ENCODE peak calls at places on chromosomes 16 and 17, in five cellular contexts. T is prostate gland, Q is GM23248, R is right cardiac atrium, H is endodermal cell. V is an unnamed sample.
A peak's percentile ranks its signal among the peaks of the same experiment; 100 is the strongest.

GRCh38 chr16:77297996-77298637 is 98.9 kb downstream of the SYCE1L start:
- DNase-seq in T (no peak), Q (peak; percentile 49), R (no peak), H (no peak), V (no peak)

GRCh38 chr17:50506298-50506697 is 1.9 kb upstream of the MYCBPAP start:
- DNase-seq in T (no peak), Q (no peak), R (peak; percentile 3), H (peak; percentile 37), V (no peak)

GRCh38 chr17:35254107-35254802 is 11.4 kb downstream of the SLFN5 start:
- DNase-seq in T (peak; percentile 89), Q (peak; percentile 98), R (no peak), H (peak; percentile 18), V (peak; percentile 73)

GRCh38 chr17:76714822-76715461 is 4.2 kb upstream of the MXRA7 start:
- DNase-seq in T (peak; percentile 44), Q (peak; percentile 64), R (peak; percentile 83), H (peak; percentile 93), V (peak; percentile 62)

GRCh38 chr17:72430611-72431432 is 310.0 kb downstream of the SOX9 start:
- DNase-seq in T (no peak), Q (peak; percentile 11), R (no peak), H (peak; percentile 89), V (no peak)

GRCh38 chr16:49596119-49596518 is 222.5 kb downstream of the C16orf78 start:
- DNase-seq in T (no peak), Q (no peak), R (no peak), H (peak; percentile 42), V (no peak)

GRCh38 chr17:3529817-3530741 is 27.5 kb downstream of the TRPV3 start:
- DNase-seq in T (no peak), Q (peak; percentile 44), R (peak; percentile 95), H (peak; percentile 97), V (peak; percentile 51)

GRCh38 chr17:47882247-47882646 is 13.8 kb upstream of the SP2 start:
- DNase-seq in T (peak; percentile 54), Q (peak; percentile 85), R (no peak), H (no peak), V (no peak)

GRCh38 chr17:48024149-48025039 is 13.2 kb downstream of the COPZ2 start:
- DNase-seq in T (peak; percentile 36), Q (peak; percentile 83), R (peak; percentile 82), H (peak; percentile 85), V (peak; percentile 38)

GRCh38 chr16:67720236-67720635 is 1.1 kb upstream of the GFOD2 start:
- DNase-seq in T (no peak), Q (no peak), R (no peak), H (no peak), V (no peak)

GRCh38 chr17:68718924-68719323 is 117.8 kb upstream of the FAM20A start:
- DNase-seq in T (no peak), Q (no peak), R (no peak), H (no peak), V (no peak)

GRCh38 chr16:80346160-80346632 is 194.6 kb upstream of the DYNLRB2 start:
- DNase-seq in T (no peak), Q (peak; percentile 52), R (no peak), H (no peak), V (no peak)

GRCh38 chr16:86772671-86773338 is 194.5 kb downstream of the FOXL1 start:
- DNase-seq in T (no peak), Q (peak; percentile 93), R (peak; percentile 26), H (no peak), V (no peak)

GRCh38 chr17:68871447-68871846 is 83.7 kb downstream of the ABCA8 start:
- DNase-seq in T (no peak), Q (no peak), R (no peak), H (no peak), V (no peak)

GRCh38 chr17:74632597-74632996 is 9.1 kb upstream of the CD300E start:
- DNase-seq in T (no peak), Q (peak; percentile 70), R (no peak), H (no peak), V (no peak)

GRCh38 chr17:35244345-35245195 is 1.7 kb downstream of the SLFN5 start:
- DNase-seq in T (peak; percentile 15), Q (peak; percentile 91), R (peak; percentile 86), H (peak; percentile 83), V (peak; percentile 41)

GRCh38 chr16:90046971-90047713 is 27.9 kb upstream of the DBNDD1 start:
- DNase-seq in T (peak; percentile 57), Q (peak; percentile 71), R (peak; percentile 89), H (peak; percentile 73), V (peak; percentile 78)

GRCh38 chr17:63848834-63849689 is 6.6 kb upstream of the SMARCD2 start:
- DNase-seq in T (peak; percentile 80), Q (peak; percentile 97), R (peak; percentile 97), H (peak; percentile 99), V (peak; percentile 89)

GRCh38 chr17:61468263-61468907 is 16.2 kb downstream of the TBX4 start:
- DNase-seq in T (no peak), Q (no peak), R (no peak), H (no peak), V (no peak)

GRCh38 chr17:41496803-41497484 is 7.2 kb upstream of the KRT36 start:
- DNase-seq in T (peak; percentile 59), Q (peak; percentile 93), R (peak; percentile 84), H (peak; percentile 96), V (peak; percentile 66)

GRCh38 chr16:23080329-23080728 is 68.9 kb downstream of the USP31 start:
- DNase-seq in T (no peak), Q (no peak), R (no peak), H (no peak), V (no peak)

GRCh38 chr16:23434380-23434779 is 18.6 kb downstream of the COG7 start:
- DNase-seq in T (peak; percentile 41), Q (peak; percentile 62), R (no peak), H (peak; percentile 54), V (peak; percentile 50)

GRCh38 chr16:7449306-7449705 is 116.7 kb downstream of the RBFOX1 start:
- DNase-seq in T (no peak), Q (no peak), R (no peak), H (no peak), V (no peak)

GRCh38 chr17:73551756-73552155 is 92.5 kb downstream of the SDK2 start:
- DNase-seq in T (no peak), Q (no peak), R (no peak), H (peak; percentile 87), V (no peak)

GRCh38 chr16:1343428-1344242 is 8.0 kb downstream of the TSR3 start:
- DNase-seq in T (no peak), Q (no peak), R (no peak), H (no peak), V (no peak)

GRCh38 chr17:30312218-30312617 is 20.5 kb upstream of the BLMH start:
- DNase-seq in T (no peak), Q (no peak), R (no peak), H (no peak), V (no peak)

GRCh38 chr17:42458497-42459255 is at the start of gene ATP6V0A1:
- DNase-seq in T (peak; percentile 93), Q (peak; percentile 93), R (peak; percentile 98), H (peak; percentile 99), V (peak; percentile 91)

GRCh38 chr17:50889528-50890118 is 23.5 kb upstream of the TOB1 start:
- DNase-seq in T (no peak), Q (no peak), R (no peak), H (peak; percentile 65), V (no peak)

GRCh38 chr17:40597168-40598020 is 32.1 kb upstream of the CCR7 start:
- DNase-seq in T (no peak), Q (no peak), R (no peak), H (no peak), V (no peak)

GRCh38 chr16:2831203-2831602 is 1.1 kb downstream of the ZG16B start:
- DNase-seq in T (no peak), Q (no peak), R (no peak), H (no peak), V (no peak)

GRCh38 chr16:2828521-2828840 is 1.6 kb upstream of the ZG16B start:
- DNase-seq in T (no peak), Q (no peak), R (no peak), H (no peak), V (no peak)

GRCh38 chr16:2828876-2829430 is 1.1 kb upstream of the ZG16B start:
- DNase-seq in T (no peak), Q (no peak), R (no peak), H (no peak), V (no peak)

GRCh38 chr16:2830355-2830695 is 222 bp downstream of the ZG16B start:
- DNase-seq in T (no peak), Q (no peak), R (no peak), H (no peak), V (no peak)

GRCh38 chr16:2829501-2830354 is at the start of gene ZG16B:
- DNase-seq in T (peak; percentile 88), Q (no peak), R (no peak), H (no peak), V (peak; percentile 54)
- H3K27ac ChIP-seq in T (peak within 1 kb of the TSS; percentile 92), Q (no peak within 1 kb of the TSS), R (no peak within 1 kb of the TSS), H (no peak within 1 kb of the TSS), V (no peak within 1 kb of the TSS)

GRCh38 chr16:88701541-88702363 is 4.5 kb downstream of the RNF166 start:
- DNase-seq in T (no peak), Q (no peak), R (no peak), H (no peak), V (no peak)

GRCh38 chr16:88700636-88701482 is 5.3 kb downstream of the RNF166 start:
- DNase-seq in T (peak; percentile 46), Q (peak; percentile 73), R (peak; percentile 96), H (no peak), V (no peak)

GRCh38 chr16:88700322-88700635 is 5.9 kb downstream of the RNF166 start:
- DNase-seq in T (no peak), Q (no peak), R (no peak), H (no peak), V (no peak)

GRCh38 chr16:88703486-88704309 is 2.5 kb downstream of the RNF166 start:
- DNase-seq in T (no peak), Q (no peak), R (peak; percentile 86), H (no peak), V (no peak)

DNA sequence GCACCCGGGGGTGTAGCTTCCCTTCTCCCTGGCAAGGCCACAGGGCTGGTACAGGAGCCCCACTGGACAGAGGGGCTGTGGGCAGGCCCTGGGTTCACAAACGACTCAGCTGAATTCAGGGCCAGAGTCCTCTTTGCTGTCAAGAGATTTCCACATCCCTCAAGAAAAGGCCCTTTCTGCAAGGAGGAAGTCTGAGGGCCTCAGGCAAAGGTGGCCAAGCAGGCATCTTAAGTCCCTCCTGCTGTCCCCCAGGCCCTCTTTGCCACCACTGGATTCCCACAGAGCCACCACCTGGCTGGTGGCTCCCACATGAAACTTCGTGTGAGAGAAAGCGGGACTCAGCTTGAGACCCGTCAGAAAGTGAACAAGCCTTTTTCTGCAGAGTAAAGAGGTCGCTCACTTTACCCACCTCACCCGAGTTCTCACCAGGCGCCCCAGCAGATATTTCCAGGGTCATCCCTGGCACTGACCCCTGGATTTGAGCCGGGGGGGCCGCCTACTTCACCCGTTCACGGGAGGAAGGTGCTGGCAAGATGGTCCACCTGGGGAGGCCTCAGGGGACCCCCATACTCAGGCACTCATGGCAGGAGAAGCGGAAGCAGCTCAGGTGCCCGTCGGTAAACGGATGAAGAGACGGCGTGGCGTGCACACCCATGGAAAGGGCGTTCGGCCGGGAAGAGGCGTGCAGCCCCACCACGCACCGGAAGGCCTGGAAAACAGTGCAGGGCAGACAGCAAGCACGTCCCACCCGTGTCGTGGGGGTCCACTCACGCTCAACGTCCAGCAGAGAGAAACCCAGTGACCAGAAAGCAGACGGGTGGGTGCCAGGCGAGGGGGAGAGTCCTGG is 3.6 kb downstream of the RNF166 start:
- DNase-seq in T (no peak), Q (no peak), R (no peak), H (no peak), V (no peak)
- H3K4me3 ChIP-seq in T (no peak overlapping the region), Q (no peak overlapping the region), R (no peak overlapping the region), H (no peak overlapping the region), V (no peak overlapping the region)

GRCh38 chr17:82296511-82297279 is 20.7 kb downstream of the CD7 start:
- DNase-seq in T (no peak), Q (no peak), R (peak; percentile 35), H (no peak), V (no peak)
- H3K27ac ChIP-seq in T (peak overlapping the region; percentile 99), Q (peak overlapping the region; percentile 84), R (peak overlapping the region; percentile 68), H (no peak overlapping the region), V (no peak overlapping the region)

GRCh38 chr16:30184430-30185140 is 1.2 kb downstream of the CORO1A start:
- DNase-seq in T (no peak), Q (no peak), R (peak; percentile 73), H (peak; percentile 47), V (peak; percentile 72)
- H3K4me3 ChIP-seq in T (peak overlapping the region; percentile 49), Q (no peak overlapping the region), R (peak overlapping the region; percentile 95), H (no peak overlapping the region), V (no peak overlapping the region)

V was measured in pancreas.